ENCODE peak calls at places on chromosomes 3 and 15, in five cellular contexts. One of them, this sample, is unnamed.

GRCh38 chr3:16523778-16524177 is 10.3 kb upstream of the RFTN1 start:
- DNase-seq in suprapubic skin: no peak
- DNase-seq in AG04449: no peak
- DNase-seq in fibroblast of pulmonary artery: no peak
- DNase-seq in GM06990: no peak
- DNase-seq in this sample: no peak

GRCh38 chr15:56215769-56216168 is 27.9 kb downstream of the RFX7 start:
- DNase-seq in fibroblast of pulmonary artery: peak; percentile 58
- DNase-seq in GM06990: no peak
- DNase-seq in AG04449: peak; percentile 63
- DNase-seq in suprapubic skin: no peak
- DNase-seq in this sample: no peak

GRCh38 chr15:67149859-67150824 is 84.7 kb downstream of the SMAD3 start:
- DNase-seq in GM06990: no peak
- DNase-seq in fibroblast of pulmonary artery: peak; percentile 99
- DNase-seq in AG04449: peak; percentile 96
- DNase-seq in suprapubic skin: no peak
- DNase-seq in this sample: no peak

GRCh38 chr15:57259511-57260143 is 116.7 kb upstream of the CGNL1 start:
- DNase-seq in fibroblast of pulmonary artery: no peak
- DNase-seq in suprapubic skin: no peak
- DNase-seq in AG04449: no peak
- DNase-seq in GM06990: no peak
- DNase-seq in this sample: no peak

GRCh38 chr3:114899186-114899931 is 247.7 kb downstream of the ZBTB20 start:
- DNase-seq in fibroblast of pulmonary artery: no peak
- DNase-seq in suprapubic skin: no peak
- DNase-seq in AG04449: no peak
- DNase-seq in GM06990: no peak
- DNase-seq in this sample: no peak

GRCh38 chr15:74322558-74323180 is 44.8 kb downstream of the CYP11A1 start:
- DNase-seq in fibroblast of pulmonary artery: peak; percentile 72
- DNase-seq in AG04449: no peak
- DNase-seq in suprapubic skin: no peak
- DNase-seq in GM06990: peak; percentile 40
- DNase-seq in this sample: peak; percentile 25

GRCh38 chr3:141089339-141090152 is 38.4 kb downstream of the SPSB4 start:
- DNase-seq in suprapubic skin: no peak
- DNase-seq in AG04449: no peak
- DNase-seq in fibroblast of pulmonary artery: no peak
- DNase-seq in GM06990: no peak
- DNase-seq in this sample: no peak

GRCh38 chr15:76730262-76730661 is 174.9 kb downstream of the SCAPER start:
- DNase-seq in AG04449: peak; percentile 5
- DNase-seq in fibroblast of pulmonary artery: peak; percentile 7
- DNase-seq in suprapubic skin: no peak
- DNase-seq in GM06990: no peak
- DNase-seq in this sample: no peak

GRCh38 chr3:163159306-163159705 is 1662.7 kb downstream of the OTOL1 start:
- DNase-seq in GM06990: no peak
- DNase-seq in suprapubic skin: no peak
- DNase-seq in fibroblast of pulmonary artery: no peak
- DNase-seq in AG04449: no peak
- DNase-seq in this sample: no peak

GRCh38 chr3:130755666-130756065 is 9.0 kb upstream of the PIK3R4 start:
- DNase-seq in suprapubic skin: no peak
- DNase-seq in fibroblast of pulmonary artery: no peak
- DNase-seq in AG04449: no peak
- DNase-seq in GM06990: no peak
- DNase-seq in this sample: no peak

GRCh38 chr15:62558640-62559039 is 393.6 kb upstream of the C2CD4B start:
- DNase-seq in fibroblast of pulmonary artery: no peak
- DNase-seq in AG04449: no peak
- DNase-seq in GM06990: no peak
- DNase-seq in suprapubic skin: no peak
- DNase-seq in this sample: no peak

GRCh38 chr3:128619146-128619890 is 31.3 kb downstream of the RPN1 start:
- DNase-seq in fibroblast of pulmonary artery: peak; percentile 93
- DNase-seq in suprapubic skin: no peak
- DNase-seq in AG04449: peak; percentile 50
- DNase-seq in GM06990: no peak
- DNase-seq in this sample: no peak

GRCh38 chr15:80630981-80631380 is 64.1 kb upstream of the ABHD17C start:
- DNase-seq in suprapubic skin: peak; percentile 65
- DNase-seq in AG04449: no peak
- DNase-seq in fibroblast of pulmonary artery: no peak
- DNase-seq in GM06990: no peak
- DNase-seq in this sample: no peak

GRCh38 chr15:65952425-65953053 is 83.2 kb downstream of the RAB11A start:
- DNase-seq in fibroblast of pulmonary artery: peak; percentile 81
- DNase-seq in GM06990: no peak
- DNase-seq in AG04449: no peak
- DNase-seq in suprapubic skin: no peak
- DNase-seq in this sample: no peak

GRCh38 chr3:20225769-20226168 is 39.8 kb upstream of the SGO1 start:
- DNase-seq in suprapubic skin: no peak
- DNase-seq in AG04449: no peak
- DNase-seq in fibroblast of pulmonary artery: peak; percentile 57
- DNase-seq in GM06990: no peak
- DNase-seq in this sample: no peak

GRCh38 chr3:195093731-195094130 is 177.2 kb downstream of the XXYLT1 start:
- DNase-seq in suprapubic skin: no peak
- DNase-seq in AG04449: no peak
- DNase-seq in fibroblast of pulmonary artery: no peak
- DNase-seq in GM06990: no peak
- DNase-seq in this sample: no peak

DNA sequence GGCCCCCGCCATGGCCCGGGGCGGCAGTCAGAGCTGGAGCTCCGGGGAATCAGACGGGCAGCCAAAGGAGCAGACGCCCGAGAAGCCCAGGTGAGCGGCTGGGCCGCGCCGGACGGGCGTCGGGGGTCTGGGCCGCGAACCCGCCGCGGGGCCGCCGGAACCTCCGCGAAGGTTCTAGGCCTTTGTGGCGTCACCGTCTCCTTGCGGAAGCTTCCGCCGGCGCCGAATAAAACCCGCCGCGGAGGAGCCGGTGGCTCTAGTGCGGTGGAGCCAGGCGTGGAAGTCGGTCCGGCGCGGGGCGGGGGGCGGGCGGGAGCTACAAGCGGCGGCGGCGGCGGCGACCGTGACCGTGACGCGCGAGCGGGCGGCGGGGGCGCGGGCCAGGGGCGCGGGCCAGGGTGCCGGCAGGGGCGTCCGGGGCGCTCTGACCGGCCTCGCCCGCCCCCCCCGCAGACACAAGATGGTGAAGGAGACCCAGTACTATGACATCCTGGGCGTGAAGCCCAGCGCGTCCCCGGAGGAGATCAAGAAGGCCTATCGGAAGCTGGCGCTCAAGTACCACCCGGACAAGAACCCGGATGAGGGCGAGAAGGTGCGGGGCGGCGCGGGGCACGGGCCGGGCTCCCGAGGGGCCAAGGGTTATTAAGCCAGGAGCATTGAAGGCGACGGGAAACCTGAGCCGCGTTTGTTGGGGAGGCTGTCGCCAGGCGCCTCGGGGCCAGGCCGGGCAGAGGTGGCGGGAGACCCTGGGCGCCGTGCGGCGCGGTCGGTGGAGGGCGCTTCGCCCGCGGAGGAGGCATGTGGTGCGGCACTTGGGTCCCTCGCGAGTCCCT is at the start of gene DNAJA4:
- DNase-seq in fibroblast of pulmonary artery: peak; percentile 38
- DNase-seq in GM06990: peak; percentile 57
- DNase-seq in suprapubic skin: no peak
- DNase-seq in AG04449: no peak
- DNase-seq in this sample: no peak
- TF ChIP-seq CTCF in fibroblast of pulmonary artery: no peak
- TF ChIP-seq CTCF in GM06990: no peak
- TF ChIP-seq CTCF in suprapubic skin: no peak
- TF ChIP-seq CTCF in AG04449: no peak
- TF ChIP-seq CTCF in this sample: peak; percentile 34

GRCh38 chr3:123028233-123028828 is 768 bp upstream of the SEMA5B start:
- DNase-seq in fibroblast of pulmonary artery: peak; percentile 81
- DNase-seq in GM06990: peak; percentile 16
- DNase-seq in suprapubic skin: no peak
- DNase-seq in AG04449: peak; percentile 28
- DNase-seq in this sample: peak; percentile 7
- H3K4me3 ChIP-seq in fibroblast of pulmonary artery: peak overlapping the region; percentile 45
- H3K4me3 ChIP-seq in GM06990: peak overlapping the region; percentile 36
- H3K4me3 ChIP-seq in suprapubic skin: peak overlapping the region; percentile 53
- H3K4me3 ChIP-seq in AG04449: peak overlapping the region; percentile 45
- H3K4me3 ChIP-seq in this sample: peak overlapping the region; percentile 42

GRCh38 chr15:100049936-100050876 is 291.6 kb downstream of the ADAMTS17 start:
- DNase-seq in fibroblast of pulmonary artery: no peak
- DNase-seq in suprapubic skin: peak; percentile 49
- DNase-seq in GM06990: no peak
- DNase-seq in AG04449: no peak
- DNase-seq in this sample: no peak

GRCh38 chr15:100053476-100054121 is 288.2 kb downstream of the ADAMTS17 start:
- DNase-seq in AG04449: no peak
- DNase-seq in suprapubic skin: no peak
- DNase-seq in GM06990: no peak
- DNase-seq in fibroblast of pulmonary artery: peak; percentile 43
- DNase-seq in this sample: no peak

GRCh38 chr15:100050877-100051786 is 290.6 kb downstream of the ADAMTS17 start:
- DNase-seq in fibroblast of pulmonary artery: no peak
- DNase-seq in suprapubic skin: no peak
- DNase-seq in AG04449: no peak
- DNase-seq in GM06990: no peak
- DNase-seq in this sample: no peak

GRCh38 chr15:100054539-100054938 is 287.2 kb downstream of the ADAMTS17 start:
- DNase-seq in GM06990: no peak
- DNase-seq in fibroblast of pulmonary artery: no peak
- DNase-seq in suprapubic skin: no peak
- DNase-seq in AG04449: no peak
- DNase-seq in this sample: no peak

DNA sequence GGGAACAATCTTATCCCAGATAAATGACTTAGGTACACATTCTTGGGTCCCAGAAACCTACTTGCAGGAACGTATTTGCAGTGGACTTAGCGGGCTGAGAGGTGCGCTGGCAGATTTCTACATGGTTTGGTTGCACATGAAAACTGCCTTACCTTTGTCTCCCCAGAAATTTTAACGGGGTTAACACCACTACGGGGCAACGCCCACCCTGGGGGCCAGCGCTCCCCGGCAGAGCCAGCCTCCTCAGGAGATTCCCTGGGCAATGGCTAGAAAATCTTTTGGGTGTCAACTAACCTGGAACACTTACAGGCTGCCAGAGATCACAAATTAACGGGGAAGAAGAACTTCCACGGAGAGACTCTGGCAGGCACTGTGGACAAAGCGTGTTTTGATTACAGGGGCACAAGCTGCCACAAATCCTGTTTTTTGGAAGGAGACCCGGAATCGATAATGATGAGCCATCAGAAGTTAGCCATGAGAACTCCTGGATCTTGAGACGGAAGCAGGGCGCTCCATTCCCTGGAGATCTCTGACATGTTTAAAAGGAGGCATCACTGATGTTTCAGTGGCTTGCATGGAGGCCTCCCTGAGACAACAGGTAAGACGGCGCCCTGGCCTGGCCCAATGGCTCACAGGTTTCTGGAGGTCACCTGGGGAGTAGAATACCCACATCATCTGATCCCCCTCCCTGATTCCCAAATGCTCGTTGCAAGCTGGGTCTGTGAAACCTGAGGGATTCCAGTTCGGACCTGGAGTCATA is 288.9 kb downstream of the ADAMTS17 start:
- DNase-seq in suprapubic skin: no peak
- DNase-seq in GM06990: no peak
- DNase-seq in AG04449: no peak
- DNase-seq in fibroblast of pulmonary artery: no peak
- DNase-seq in this sample: no peak
- TF ChIP-seq CTCF in suprapubic skin: no peak
- TF ChIP-seq CTCF in GM06990: no peak
- TF ChIP-seq CTCF in AG04449: no peak
- TF ChIP-seq CTCF in fibroblast of pulmonary artery: no peak
- TF ChIP-seq CTCF in this sample: no peak

GRCh38 chr3:31645233-31645632 is 112.5 kb downstream of the STT3B start:
- DNase-seq in fibroblast of pulmonary artery: no peak
- DNase-seq in GM06990: no peak
- DNase-seq in AG04449: no peak
- DNase-seq in suprapubic skin: no peak
- DNase-seq in this sample: no peak
- H3K4me3 ChIP-seq in fibroblast of pulmonary artery: no peak overlapping the region
- H3K4me3 ChIP-seq in GM06990: no peak overlapping the region
- H3K4me3 ChIP-seq in AG04449: no peak overlapping the region
- H3K4me3 ChIP-seq in suprapubic skin: no peak overlapping the region
- H3K4me3 ChIP-seq in this sample: no peak overlapping the region

GRCh38 chr3:124745756-124746155 is 15.5 kb downstream of the UMPS start:
- DNase-seq in GM06990: no peak
- DNase-seq in AG04449: no peak
- DNase-seq in fibroblast of pulmonary artery: no peak
- DNase-seq in suprapubic skin: no peak
- DNase-seq in this sample: no peak

GRCh38 chr3:124747111-124747981 is 17.1 kb downstream of the UMPS start:
- DNase-seq in GM06990: no peak
- DNase-seq in AG04449: no peak
- DNase-seq in suprapubic skin: no peak
- DNase-seq in fibroblast of pulmonary artery: no peak
- DNase-seq in this sample: no peak

GRCh38 chr3:124748560-124749198 is 18.4 kb downstream of the UMPS start:
- DNase-seq in AG04449: no peak
- DNase-seq in suprapubic skin: no peak
- DNase-seq in GM06990: no peak
- DNase-seq in fibroblast of pulmonary artery: no peak
- DNase-seq in this sample: no peak

GRCh38 chr3:124741027-124741426 is 10.8 kb downstream of the UMPS start:
- DNase-seq in GM06990: no peak
- DNase-seq in AG04449: no peak
- DNase-seq in fibroblast of pulmonary artery: peak; percentile 32
- DNase-seq in suprapubic skin: no peak
- DNase-seq in this sample: no peak

GRCh38 chr3:124745092-124745491 is 14.8 kb downstream of the UMPS start:
- DNase-seq in AG04449: no peak
- DNase-seq in suprapubic skin: no peak
- DNase-seq in fibroblast of pulmonary artery: peak; percentile 21
- DNase-seq in GM06990: no peak
- DNase-seq in this sample: no peak
- TF ChIP-seq CTCF in AG04449: no peak
- TF ChIP-seq CTCF in suprapubic skin: no peak
- TF ChIP-seq CTCF in fibroblast of pulmonary artery: no peak
- TF ChIP-seq CTCF in GM06990: no peak
- TF ChIP-seq CTCF in this sample: no peak

GRCh38 chr3:46948830-46949671 is 27.5 kb downstream of the CCDC12 start:
- DNase-seq in fibroblast of pulmonary artery: no peak
- DNase-seq in suprapubic skin: no peak
- DNase-seq in AG04449: no peak
- DNase-seq in GM06990: no peak
- DNase-seq in this sample: no peak
- H3K4me3 ChIP-seq in fibroblast of pulmonary artery: no peak overlapping the region
- H3K4me3 ChIP-seq in suprapubic skin: no peak overlapping the region
- H3K4me3 ChIP-seq in AG04449: no peak overlapping the region
- H3K4me3 ChIP-seq in GM06990: peak overlapping the region; percentile 5
- H3K4me3 ChIP-seq in this sample: peak overlapping the region; percentile 7

This sample was measured in GM12864.